ENCODE peak calls at places on chromosomes 16 and 17, in six cellular contexts. X is amygdala; O is NCI-H1092 treated with DMSO at 0.1 percent for 48 hours; S is CD8-positive, alpha-beta T cell; N is endothelial cell; Z is ACHN. H is an unnamed sample.

GRCh38 chr17:1399366-1399678 is 700 bp downstream of the YWHAE start:
- DNase-seq in X (no peak), O (no peak), S (peak; percentile 37), N (no peak), Z (no peak), H (no peak)

GRCh38 chr16:2980227-2981176 is at the start of gene PKMYT1:
- DNase-seq in X (peak; percentile 87), O (peak; percentile 86), S (peak; percentile 93), N (peak; percentile 95), Z (peak; percentile 91), H (peak; percentile 92)

GRCh38 chr17:79721993-79722671 is 8.6 kb upstream of the ENPP7 start:
- DNase-seq in X (no peak), O (peak; percentile 8), S (no peak), N (no peak), Z (peak; percentile 37), H (peak; percentile 84)

GRCh38 chr16:46928811-46929210 is 44.6 kb downstream of the GPT2 start:
- DNase-seq in X (no peak), O (no peak), S (no peak), N (no peak), Z (no peak), H (no peak)

GRCh38 chr16:80804061-80804450 is 342 bp downstream of the CDYL2 start:
- DNase-seq in X (peak; percentile 9), O (no peak), S (peak; percentile 33), N (peak; percentile 51), Z (peak; percentile 59), H (no peak)

GRCh38 chr16:2159052-2159838 is 3.7 kb downstream of the TRAF7 start:
- DNase-seq in X (peak; percentile 33), O (no peak), S (no peak), N (no peak), Z (no peak), H (no peak)

GRCh38 chr17:78132086-78132676 is 1.6 kb downstream of the TMC8 start:
- DNase-seq in X (no peak), O (no peak), S (peak; percentile 71), N (no peak), Z (no peak), H (peak; percentile 29)

GRCh38 chr16:707062-707538 is 1.5 kb upstream of the FBXL16 start:
- DNase-seq in X (no peak), O (no peak), S (no peak), N (no peak), Z (no peak), H (no peak)

GRCh38 chr17:12549499-12549901 is 116.2 kb upstream of the MYOCD start:
- DNase-seq in X (no peak), O (no peak), S (no peak), N (no peak), Z (no peak), H (no peak)

GRCh38 chr17:67110619-67111018 is 66.3 kb downstream of the CACNG1 start:
- DNase-seq in X (no peak), O (no peak), S (no peak), N (no peak), Z (no peak), H (no peak)